ENCODE peak calls at places on chromosomes 4 and X, in eight cellular contexts. W is K562, Q is heart left ventricle, R is ovary, O is prostate gland, G is right lobe of liver, M is tibial nerve, S is stomach. I is an unnamed sample.

GRCh38 chr4:41160856-41161255 is 53.5 kb downstream of the APBB2 start:
- DNase-seq in R (no peak), M (no peak), Q (no peak), S (no peak), W (no peak), O (no peak), G (no peak), I (no peak)

GRCh38 chr4:112516401-112517066 is 554 bp upstream of the NEUROG2 start:
- DNase-seq in M (no peak), G (no peak), Q (no peak), W (peak; percentile 27), R (no peak), O (no peak), S (no peak), I (no peak)

GRCh38 chrX:21725498-21725897 is 32.4 kb downstream of the SMPX start:
- DNase-seq in Q (no peak), W (peak; percentile 3), R (no peak), G (no peak), M (no peak), O (no peak), S (no peak), I (no peak)

GRCh38 chr4:139555073-139555704 is 830 bp downstream of the SETD7 start:
- DNase-seq in S (peak; percentile 86), W (peak; percentile 73), G (peak; percentile 94), M (peak; percentile 92), Q (peak; percentile 95), O (peak; percentile 93), R (peak; percentile 89), I (no peak)

GRCh38 chr4:22607382-22607781 is 85.4 kb upstream of the GBA3 start:
- DNase-seq in O (peak; percentile 22), G (peak; percentile 64), Q (peak; percentile 36), R (peak; percentile 22), M (no peak), S (peak; percentile 61), W (peak; percentile 1), I (no peak)

GRCh38 chr4:105619193-105619931 is 66.9 kb downstream of the ARHGEF38 start:
- DNase-seq in O (peak; percentile 83), W (no peak), R (no peak), G (peak; percentile 91), M (peak; percentile 57), Q (peak; percentile 68), S (peak; percentile 96), I (no peak)

GRCh38 chr4:999863-1000425 is 6.7 kb upstream of the SLC26A1 start:
- DNase-seq in M (no peak), G (no peak), W (no peak), S (no peak), Q (no peak), O (no peak), R (no peak), I (no peak)

GRCh38 chr4:150598906-150599305 is 17.0 kb downstream of the MAB21L2 start:
- DNase-seq in S (no peak), O (no peak), R (no peak), W (no peak), G (no peak), M (no peak), Q (no peak), I (no peak)

GRCh38 chr4:76950052-76950845 is 697 bp downstream of the SEPTIN11 start:
- DNase-seq in R (peak; percentile 61), Q (peak; percentile 54), M (peak; percentile 47), G (peak; percentile 80), W (peak; percentile 53), S (peak; percentile 64), O (peak; percentile 20), I (no peak)

GRCh38 chrX:74656079-74656745 is 41.8 kb upstream of the RLIM start:
- DNase-seq in R (no peak), Q (no peak), W (no peak), M (no peak), S (no peak), O (no peak), G (no peak), I (no peak)

GRCh38 chr4:174420317-174420716 is 102.0 kb downstream of the HPGD start:
- DNase-seq in M (no peak), W (peak; percentile 85), R (no peak), Q (no peak), O (no peak), G (no peak), S (no peak), I (no peak)

GRCh38 chr4:128450326-128451120 is 162.9 kb upstream of the PGRMC2 start:
- DNase-seq in M (no peak), S (no peak), O (no peak), W (no peak), G (no peak), Q (no peak), R (no peak), I (no peak)

GRCh38 chr4:128451270-128451905 is 163.8 kb upstream of the PGRMC2 start:
- DNase-seq in S (no peak), R (no peak), M (no peak), Q (no peak), G (no peak), O (no peak), W (no peak), I (no peak)

GRCh38 chr4:128455076-128455345 is 167.4 kb upstream of the PGRMC2 start:
- DNase-seq in O (no peak), G (no peak), Q (no peak), R (peak; percentile 23), W (no peak), S (no peak), M (no peak), I (no peak)

GRCh38 chr4:128454281-128455075 is 166.9 kb upstream of the PGRMC2 start:
- DNase-seq in Q (peak; percentile 84), S (peak; percentile 73), R (peak; percentile 83), G (peak; percentile 68), O (peak; percentile 78), W (peak; percentile 88), M (peak; percentile 80), I (no peak)

GRCh38 chr4:128452415-128452814 is 164.8 kb upstream of the PGRMC2 start:
- DNase-seq in W (no peak), Q (no peak), S (no peak), M (no peak), R (no peak), G (no peak), O (no peak), I (no peak)
- H3K4me1 ChIP-seq in W (no peaks in the 10 kb centered on the region), Q (peaks cover 4% of the 10 kb centered on the region), S (no peaks in the 10 kb centered on the region), M (peaks cover 20% of the 10 kb centered on the region), R (no peaks in the 10 kb centered on the region), G (no peaks in the 10 kb centered on the region), O (no peaks in the 10 kb centered on the region), I (peaks cover 10% of the 10 kb centered on the region)

DNA sequence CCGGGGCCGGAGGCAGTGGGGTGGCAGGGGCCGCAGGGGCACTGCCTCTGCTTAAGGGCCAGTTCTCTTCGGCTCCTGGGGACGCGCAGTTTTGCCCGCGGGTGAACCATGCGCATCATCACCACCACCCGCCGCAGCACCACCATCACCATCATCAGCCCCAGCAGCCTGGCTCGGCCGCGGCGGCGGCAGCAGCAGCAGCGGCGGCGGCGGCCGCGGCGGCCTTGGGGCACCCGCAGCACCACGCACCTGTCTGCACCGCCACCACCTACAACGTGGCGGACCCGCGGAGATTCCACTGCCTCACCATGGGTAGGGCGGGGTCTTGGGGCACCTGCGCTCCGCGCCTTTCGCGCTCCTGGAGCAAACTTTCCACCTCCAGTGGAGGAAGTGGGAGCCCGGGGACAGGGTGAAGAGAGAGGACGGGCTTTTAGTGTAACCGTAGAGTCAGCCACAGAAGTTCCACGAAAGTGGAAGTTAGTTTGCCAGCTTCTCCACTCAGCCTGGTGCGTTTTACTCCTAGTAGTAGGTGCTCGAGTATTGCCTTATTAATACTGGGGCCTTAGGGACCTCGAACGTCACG is 735 bp downstream of the GSX2 start:
- DNase-seq in W (no peak), Q (no peak), S (no peak), R (no peak), G (no peak), O (no peak), M (no peak), I (no peak)
- H3K4me3 ChIP-seq in W (no peak overlapping the region), Q (peak overlapping the region; percentile 42), S (peak overlapping the region; percentile 37), R (no peak overlapping the region), G (peak overlapping the region; percentile 11), O (peak overlapping the region; percentile 5), M (peak overlapping the region; percentile 45), I (peak overlapping the region; percentile 30)

GRCh38 chr4:3433138-3433869 is 8.5 kb upstream of the HGFAC start:
- DNase-seq in M (no peak), O (no peak), Q (no peak), R (no peak), W (no peak), G (no peak), S (no peak), I (no peak)
- TF ChIP-seq POLR2A in M (no peak), O (no peak), Q (no peak), R (no peak), W (no peak), G (no peak), S (no peak), I (no peak)

GRCh38 chrX:7091923-7092322 is 55.6 kb upstream of the STS start:
- DNase-seq in G (no peak), W (no peak), M (no peak), Q (no peak), R (no peak), S (no peak), O (no peak), I (no peak)

GRCh38 chrX:7090506-7091095 is 56.9 kb upstream of the STS start:
- DNase-seq in W (no peak), O (no peak), R (no peak), S (no peak), M (no peak), Q (no peak), G (peak; percentile 71), I (no peak)

GRCh38 chrX:7086384-7086783 is 61.1 kb upstream of the STS start:
- DNase-seq in O (no peak), W (peak; percentile 6), M (no peak), G (no peak), R (no peak), S (no peak), Q (no peak), I (no peak)

GRCh38 chrX:7085879-7086278 is 61.6 kb upstream of the STS start:
- DNase-seq in S (no peak), R (no peak), M (no peak), W (no peak), G (no peak), O (no peak), Q (no peak), I (no peak)

DNA sequence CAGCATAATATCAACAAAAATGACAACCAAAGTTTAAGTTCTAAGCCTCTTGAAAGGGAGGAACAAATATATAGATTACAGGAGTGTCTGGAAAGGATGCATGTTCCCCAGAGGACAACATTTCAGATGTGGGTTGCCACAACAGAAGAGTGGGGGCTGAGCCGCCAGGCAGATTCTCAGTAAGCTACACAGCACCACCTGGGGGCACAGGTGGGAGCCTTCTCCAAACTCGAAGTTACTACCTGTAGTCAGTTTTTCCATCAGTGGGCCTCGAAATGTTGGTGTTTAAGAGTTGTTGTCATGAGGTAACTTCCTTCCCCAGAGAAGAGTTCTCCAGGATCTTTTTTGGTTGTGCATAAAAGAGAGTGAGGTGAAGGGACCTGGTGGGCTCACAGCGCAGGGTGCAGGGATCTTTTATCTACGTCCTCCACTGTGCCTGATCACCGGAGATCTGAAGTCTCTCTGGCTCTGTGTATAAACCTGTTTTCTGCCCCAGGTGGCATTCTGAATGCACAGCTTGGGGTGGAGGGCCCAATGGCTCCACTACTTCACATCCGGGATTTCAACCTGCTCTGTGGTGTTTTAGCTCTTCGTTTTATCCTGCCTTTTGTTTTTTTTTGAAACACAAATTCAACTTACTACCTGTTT is 58.4 kb upstream of the STS start:
- DNase-seq in W (peak; percentile 7), M (no peak), O (no peak), Q (no peak), G (peak; percentile 61), S (no peak), R (no peak), I (no peak)
- H3K4me1 ChIP-seq in W (no peaks in the 10 kb centered on the region), M (no peaks in the 10 kb centered on the region), O (no peaks in the 10 kb centered on the region), Q (no peaks in the 10 kb centered on the region), G (peaks cover 30% of the 10 kb centered on the region), S (no peaks in the 10 kb centered on the region), R (no peaks in the 10 kb centered on the region), I (no peaks in the 10 kb centered on the region)

GRCh38 chr4:156971623-156972369 is at the start of gene PDGFC:
- DNase-seq in R (peak; percentile 87), Q (peak; percentile 83), W (peak; percentile 1), O (peak; percentile 62), S (peak; percentile 75), G (peak; percentile 92), M (peak; percentile 48), I (no peak)
- H3K4me3 ChIP-seq in R (peak within 1 kb of the TSS; percentile 86), Q (peak within 1 kb of the TSS; percentile 74), W (no peak within 1 kb of the TSS), O (peak within 1 kb of the TSS; percentile 75), S (peak within 1 kb of the TSS; percentile 73), G (peak within 1 kb of the TSS; percentile 67), M (peak within 1 kb of the TSS; percentile 89), I (peak within 1 kb of the TSS; percentile 68)

I was measured in vagina.